ENCODE peak calls at places on chromosomes 11 and 22, in four cellular contexts. One of them, this sample, is unnamed.

GRCh38 chr11:67492069-67492727 is 9.4 kb downstream of the AIP start:
- DNase-seq in GM12878: no peak
- DNase-seq in K562: no peak
- DNase-seq in HepG2: no peak
- DNase-seq in this sample: no peak

GRCh38 chr11:71580057-71581003 is 2.3 kb downstream of the KRTAP5-11 start:
- DNase-seq in HepG2: peak; percentile 58
- DNase-seq in K562: peak; percentile 72
- DNase-seq in GM12878: no peak
- DNase-seq in this sample: peak; percentile 84

GRCh38 chr11:113163291-113164030 is 150.9 kb upstream of the TTC12 start:
- DNase-seq in GM12878: no peak
- DNase-seq in HepG2: no peak
- DNase-seq in K562: no peak
- DNase-seq in this sample: no peak

GRCh38 chr22:49768077-49768476 is 59.6 kb downstream of the BRD1 start:
- DNase-seq in K562: no peak
- DNase-seq in HepG2: no peak
- DNase-seq in GM12878: no peak
- DNase-seq in this sample: no peak

GRCh38 chr11:130464289-130464812 is 15.9 kb downstream of the ADAMTS15 start:
- DNase-seq in HepG2: no peak
- DNase-seq in K562: no peak
- DNase-seq in GM12878: no peak
- DNase-seq in this sample: no peak

GRCh38 chr11:44409558-44410236 is 99.8 kb upstream of the ALX4 start:
- DNase-seq in GM12878: no peak
- DNase-seq in K562: no peak
- DNase-seq in HepG2: peak; percentile 13
- DNase-seq in this sample: no peak

GRCh38 chr22:21952586-21953571 is at the start of gene PPM1F:
- DNase-seq in HepG2: peak; percentile 57
- DNase-seq in K562: peak; percentile 100
- DNase-seq in GM12878: peak; percentile 8
- DNase-seq in this sample: peak; percentile 99

GRCh38 chr11:93921695-93922468 is 71.5 kb upstream of the VSTM5 start:
- DNase-seq in GM12878: peak; percentile 4
- DNase-seq in HepG2: peak; percentile 56
- DNase-seq in K562: peak; percentile 53
- DNase-seq in this sample: peak; percentile 58

GRCh38 chr11:65979261-65979759 is 17.8 kb downstream of the SART1 start:
- DNase-seq in GM12878: no peak
- DNase-seq in HepG2: no peak
- DNase-seq in K562: no peak
- DNase-seq in this sample: peak; percentile 27

GRCh38 chr22:25197335-25197734 is 2.3 kb upstream of the CRYBB3 start:
- DNase-seq in HepG2: no peak
- DNase-seq in K562: no peak
- DNase-seq in GM12878: no peak
- DNase-seq in this sample: no peak

GRCh38 chr11:720642-721346 is 14.8 kb downstream of the EPS8L2 start:
- DNase-seq in GM12878: no peak
- DNase-seq in HepG2: no peak
- DNase-seq in K562: peak; percentile 80
- DNase-seq in this sample: peak; percentile 86

GRCh38 chr11:77320351-77320750 is 18.9 kb upstream of the GDPD4 start:
- DNase-seq in K562: no peak
- DNase-seq in GM12878: no peak
- DNase-seq in HepG2: no peak
- DNase-seq in this sample: no peak

GRCh38 chr11:19380375-19380774 is 139.6 kb upstream of the E2F8 start:
- DNase-seq in K562: no peak
- DNase-seq in HepG2: no peak
- DNase-seq in GM12878: no peak
- DNase-seq in this sample: no peak

GRCh38 chr22:36753120-36753802 is 22.7 kb downstream of the IFT27 start:
- DNase-seq in GM12878: no peak
- DNase-seq in K562: no peak
- DNase-seq in HepG2: no peak
- DNase-seq in this sample: no peak

GRCh38 chr11:96037267-96037990 is 113.5 kb upstream of the MTMR2 start:
- DNase-seq in GM12878: no peak
- DNase-seq in HepG2: no peak
- DNase-seq in K562: no peak
- DNase-seq in this sample: no peak

GRCh38 chr22:33599596-33599995 is 320.7 kb downstream of the LARGE1 start:
- DNase-seq in HepG2: no peak
- DNase-seq in GM12878: no peak
- DNase-seq in K562: no peak
- DNase-seq in this sample: no peak

GRCh38 chr11:1959786-1960185 is 12.7 kb downstream of the MRPL23 start:
- DNase-seq in K562: no peak
- DNase-seq in HepG2: no peak
- DNase-seq in GM12878: no peak
- DNase-seq in this sample: no peak

GRCh38 chr11:130124096-130124495 is 35.5 kb upstream of the ST14 start:
- DNase-seq in GM12878: no peak
- DNase-seq in K562: no peak
- DNase-seq in HepG2: peak; percentile 97
- DNase-seq in this sample: no peak

GRCh38 chr22:33659423-33659822 is 260.9 kb downstream of the LARGE1 start:
- DNase-seq in HepG2: no peak
- DNase-seq in K562: no peak
- DNase-seq in GM12878: no peak
- DNase-seq in this sample: no peak

GRCh38 chr22:46604306-46604690 is 15.9 kb upstream of the GRAMD4 start:
- DNase-seq in K562: peak; percentile 84
- DNase-seq in HepG2: no peak
- DNase-seq in GM12878: peak; percentile 59
- DNase-seq in this sample: no peak

GRCh38 chr11:93525601-93526000 is 17.6 kb downstream of the SMCO4 start:
- DNase-seq in GM12878: no peak
- DNase-seq in HepG2: no peak
- DNase-seq in K562: no peak
- DNase-seq in this sample: no peak

GRCh38 chr11:45852018-45852711 is 4.9 kb downstream of the CRY2 start:
- DNase-seq in K562: no peak
- DNase-seq in GM12878: no peak
- DNase-seq in HepG2: no peak
- DNase-seq in this sample: no peak

GRCh38 chr22:49123621-49124192 is 704.0 kb downstream of the BRD1 start:
- DNase-seq in HepG2: no peak
- DNase-seq in GM12878: no peak
- DNase-seq in K562: no peak
- DNase-seq in this sample: no peak

GRCh38 chr22:20552450-20552894 is 45.1 kb downstream of the MED15 start:
- DNase-seq in HepG2: peak; percentile 67
- DNase-seq in GM12878: no peak
- DNase-seq in K562: no peak
- DNase-seq in this sample: no peak

GRCh38 chr11:5362017-5362625 is 10.8 kb downstream of the OR51B6 start:
- DNase-seq in K562: peak; percentile 19
- DNase-seq in HepG2: no peak
- DNase-seq in GM12878: no peak
- DNase-seq in this sample: no peak

GRCh38 chr11:128859563-128860441 is 7.3 kb downstream of the KCNJ1 start:
- DNase-seq in HepG2: peak; percentile 35
- DNase-seq in K562: peak; percentile 68
- DNase-seq in GM12878: no peak
- DNase-seq in this sample: peak; percentile 46

GRCh38 chr11:47412152-47412746 is 3.9 kb downstream of the SLC39A13 start:
- DNase-seq in K562: peak; percentile 51
- DNase-seq in GM12878: no peak
- DNase-seq in HepG2: no peak
- DNase-seq in this sample: peak; percentile 87
- TF ChIP-seq FOXM1 in K562: no peak
- TF ChIP-seq FOXM1 in GM12878: no peak
- TF ChIP-seq FOXM1 in HepG2: no peak
- TF ChIP-seq FOXM1 in this sample: no peak

DNA sequence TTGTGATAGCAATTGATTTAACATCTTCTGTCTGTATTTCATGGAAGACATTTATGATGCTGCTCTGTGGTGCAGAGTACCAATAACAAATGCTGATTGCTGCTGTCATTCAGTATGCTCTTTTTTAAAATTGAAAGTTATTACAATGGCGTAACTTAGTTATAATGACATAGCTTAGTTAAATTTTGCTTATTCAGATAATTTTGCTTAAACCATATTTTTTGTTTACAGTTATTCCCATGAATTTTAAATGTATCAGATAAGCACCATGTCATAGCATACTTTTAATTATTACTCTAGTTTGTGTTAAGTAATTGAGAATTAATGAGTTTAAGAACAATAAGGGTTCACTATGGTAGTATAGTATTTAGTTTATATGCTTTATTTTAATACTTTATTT is 15.5 kb downstream of the PRMT3 start:
- DNase-seq in GM12878: no peak
- DNase-seq in K562: no peak
- DNase-seq in HepG2: no peak
- DNase-seq in this sample: no peak
- TF ChIP-seq YY1 in GM12878: no peak
- TF ChIP-seq YY1 in K562: no peak
- TF ChIP-seq YY1 in HepG2: no peak
- TF ChIP-seq YY1 in this sample: no peak

GRCh38 chr11:74437441-74437840 is 29.9 kb downstream of the KCNE3 start:
- DNase-seq in HepG2: no peak
- DNase-seq in K562: no peak
- DNase-seq in GM12878: no peak
- DNase-seq in this sample: no peak
- TF ChIP-seq FOXM1 in HepG2: no peak
- TF ChIP-seq FOXM1 in K562: no peak
- TF ChIP-seq FOXM1 in GM12878: no peak
- TF ChIP-seq FOXM1 in this sample: no peak

GRCh38 chr22:17563936-17564391 is 666 bp downstream of the SLC25A18 start:
- DNase-seq in GM12878: no peak
- DNase-seq in K562: no peak
- DNase-seq in HepG2: no peak
- DNase-seq in this sample: no peak
- TF ChIP-seq YY1 in GM12878: no peak
- TF ChIP-seq YY1 in K562: no peak
- TF ChIP-seq YY1 in HepG2: no peak
- TF ChIP-seq YY1 in this sample: no peak